ENCODE peak calls at places on chromosomes 2 and 18, in eight cellular contexts. X is stimulated activated CD8-positive, alpha-beta memory T cell treated with anti-CD3 and anti-CD28 coated beads, Interleukin-4, amount 100 ng/mL, for 1 hour; B is DMS53; V is left cardiac atrium; C is lung; T is NAMALWA; R is mucosa of descending colon; J is suprapubic skin. Q is an unnamed sample.

GRCh38 chr2:32558492-32558891 is 69.4 kb upstream of the TTC27 start:
- DNase-seq in X (no peak), B (no peak), V (no peak), C (no peak), T (no peak), R (no peak), J (no peak), Q (peak; percentile 67)

GRCh38 chr2:55869637-55870325 is 53.8 kb downstream of the EFEMP1 start:
- DNase-seq in X (no peak), B (no peak), V (peak; percentile 33), C (no peak), T (no peak), R (no peak), J (no peak), Q (no peak)

GRCh38 chr2:8677646-8678592 is 3.9 kb upstream of the ID2 start:
- DNase-seq in X (no peak), B (peak; percentile 88), V (peak; percentile 64), C (peak; percentile 45), T (peak; percentile 64), R (peak; percentile 70), J (peak; percentile 78), Q (peak; percentile 49)

GRCh38 chr18:59606193-59607175 is 90.7 kb downstream of the CCBE1 start:
- DNase-seq in X (no peak), B (no peak), V (no peak), C (no peak), T (no peak), R (no peak), J (no peak), Q (no peak)

GRCh38 chr2:173884403-173884802 is 80.8 kb downstream of the SP3 start:
- DNase-seq in X (no peak), B (peak; percentile 50), V (peak; percentile 65), C (peak; percentile 60), T (peak; percentile 41), R (peak; percentile 73), J (no peak), Q (peak; percentile 13)

GRCh38 chr2:69311017-69311416 is 76.0 kb downstream of the GFPT1 start:
- DNase-seq in X (no peak), B (no peak), V (no peak), C (no peak), T (no peak), R (no peak), J (no peak), Q (no peak)

GRCh38 chr2:202122975-202123765 is 50.1 kb downstream of the KIAA2012 start:
- DNase-seq in X (no peak), B (no peak), V (no peak), C (no peak), T (no peak), R (peak; percentile 30), J (no peak), Q (no peak)

GRCh38 chr2:15811367-15811766 is 129.0 kb upstream of the MYCN start:
- DNase-seq in X (no peak), B (no peak), V (no peak), C (no peak), T (no peak), R (no peak), J (no peak), Q (no peak)

GRCh38 chr2:219149667-219150066 is 10.9 kb downstream of the NHEJ1 start:
- DNase-seq in X (no peak), B (peak; percentile 63), V (no peak), C (no peak), T (no peak), R (no peak), J (no peak), Q (no peak)